ENCODE peak calls at places on chromosome 22, in ten cellular contexts. B is uterus, K is lower lobe of right lung, E is fibroblast of lung, W is A549, Z is type B pancreatic cell, R is GM23338, A is endothelial cell, F is dorsolateral prefrontal cortex, X is A673. G is an unnamed sample.

GRCh38 chr22:19398680-19399079 is 32.9 kb downstream of the HIRA start:
- DNase-seq in Z (no peak), R (no peak), A (no peak), B (no peak), E (no peak), X (no peak), F (no peak), K (no peak), W (no peak), G (no peak)

GRCh38 chr22:19884954-19885751 is 30.5 kb upstream of the GNB1L start:
- DNase-seq in Z (no peak), F (no peak), W (no peak), X (no peak), B (no peak), K (no peak), A (no peak), E (no peak), R (no peak), G (peak; percentile 2)

GRCh38 chr22:33024626-33025025 is 33.6 kb downstream of the SYN3 start:
- DNase-seq in B (no peak), X (no peak), W (no peak), E (peak; percentile 8), F (no peak), K (no peak), A (no peak), R (no peak), Z (no peak), G (no peak)

GRCh38 chr22:49028111-49028510 is 799.6 kb downstream of the BRD1 start:
- DNase-seq in A (no peak), X (no peak), W (no peak), R (no peak), E (no peak), B (no peak), K (peak; percentile 30), F (no peak), Z (no peak), G (no peak)

GRCh38 chr22:49310354-49310753 is 517.3 kb downstream of the BRD1 start:
- DNase-seq in A (peak; percentile 0), R (no peak), B (no peak), F (peak; percentile 4), X (no peak), K (no peak), Z (no peak), E (no peak), W (no peak), G (no peak)

GRCh38 chr22:44172370-44173108 is 8.2 kb upstream of the PARVG start:
- DNase-seq in Z (no peak), B (no peak), X (peak; percentile 89), K (peak; percentile 92), F (peak; percentile 70), W (no peak), E (no peak), A (no peak), R (peak; percentile 42), G (peak; percentile 34)

GRCh38 chr22:45441158-45441557 is 27.7 kb downstream of the RIBC2 start:
- DNase-seq in B (peak; percentile 73), X (peak; percentile 64), E (peak; percentile 51), Z (no peak), A (peak; percentile 48), W (peak; percentile 57), F (peak; percentile 46), K (no peak), R (peak; percentile 77), G (peak; percentile 54)

GRCh38 chr22:45064313-45065268 is 54.8 kb upstream of the PHF21B start:
- DNase-seq in A (no peak), K (no peak), B (no peak), F (no peak), W (no peak), Z (no peak), X (no peak), E (peak; percentile 88), R (no peak), G (peak; percentile 87)

GRCh38 chr22:44931077-44931540 is 78.7 kb downstream of the PHF21B start:
- DNase-seq in R (no peak), X (no peak), A (no peak), B (peak; percentile 60), F (no peak), K (no peak), E (peak; percentile 38), W (no peak), Z (no peak), G (no peak)

DNA sequence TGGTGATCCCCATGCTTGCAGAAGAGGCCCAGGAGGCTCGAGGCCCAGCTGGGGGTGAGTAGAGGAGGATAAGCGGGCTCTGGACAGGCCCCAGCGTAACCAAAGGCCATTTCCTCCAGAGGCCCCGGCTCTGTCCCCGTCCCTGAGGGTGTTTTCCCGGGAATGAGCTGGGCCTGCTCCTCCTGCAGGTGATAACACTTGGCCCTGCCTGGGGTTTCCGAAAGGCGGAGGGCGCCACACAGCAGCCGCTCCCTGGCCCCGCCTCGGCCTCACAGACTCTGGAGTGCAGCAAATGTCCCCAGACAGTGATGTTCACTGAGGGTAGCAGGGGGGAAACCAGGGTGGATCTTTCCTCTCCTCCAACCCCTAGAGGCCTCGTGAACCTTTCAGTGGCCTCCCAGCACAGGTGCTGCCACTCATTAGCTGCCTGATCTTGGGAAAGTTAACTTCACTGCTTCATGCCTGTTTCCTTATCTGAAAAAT is 10.5 kb upstream of the MGAT3 start:
- DNase-seq in A (no peak), X (no peak), E (no peak), K (no peak), B (no peak), F (no peak), R (peak; percentile 77), W (no peak), Z (no peak), G (no peak)
- TF ChIP-seq CTCF in A (no peak), X (no peak), E (no peak), K (no peak), B (no peak), F (no peak), R (no peak), W (no peak), Z (no peak), G (no peak)

GRCh38 chr22:41943661-41944209 is 3.2 kb downstream of the CENPM start:
- DNase-seq in A (no peak), K (no peak), Z (no peak), F (no peak), X (no peak), E (peak; percentile 32), B (no peak), W (no peak), R (peak; percentile 61), G (no peak)

GRCh38 chr22:41948142-41948541 is 1.2 kb upstream of the CENPM start:
- DNase-seq in A (no peak), E (no peak), K (no peak), F (no peak), R (no peak), B (no peak), X (no peak), Z (no peak), W (no peak), G (no peak)

GRCh38 chr22:41947181-41948080 is 479 bp upstream of the CENPM start:
- DNase-seq in Z (no peak), R (no peak), W (no peak), B (no peak), F (no peak), K (no peak), X (no peak), E (no peak), A (no peak), G (no peak)

GRCh38 chr22:41949297-41949965 is 2.5 kb upstream of the CENPM start:
- DNase-seq in X (no peak), K (no peak), B (no peak), E (no peak), Z (no peak), W (no peak), R (no peak), A (no peak), F (no peak), G (no peak)

DNA sequence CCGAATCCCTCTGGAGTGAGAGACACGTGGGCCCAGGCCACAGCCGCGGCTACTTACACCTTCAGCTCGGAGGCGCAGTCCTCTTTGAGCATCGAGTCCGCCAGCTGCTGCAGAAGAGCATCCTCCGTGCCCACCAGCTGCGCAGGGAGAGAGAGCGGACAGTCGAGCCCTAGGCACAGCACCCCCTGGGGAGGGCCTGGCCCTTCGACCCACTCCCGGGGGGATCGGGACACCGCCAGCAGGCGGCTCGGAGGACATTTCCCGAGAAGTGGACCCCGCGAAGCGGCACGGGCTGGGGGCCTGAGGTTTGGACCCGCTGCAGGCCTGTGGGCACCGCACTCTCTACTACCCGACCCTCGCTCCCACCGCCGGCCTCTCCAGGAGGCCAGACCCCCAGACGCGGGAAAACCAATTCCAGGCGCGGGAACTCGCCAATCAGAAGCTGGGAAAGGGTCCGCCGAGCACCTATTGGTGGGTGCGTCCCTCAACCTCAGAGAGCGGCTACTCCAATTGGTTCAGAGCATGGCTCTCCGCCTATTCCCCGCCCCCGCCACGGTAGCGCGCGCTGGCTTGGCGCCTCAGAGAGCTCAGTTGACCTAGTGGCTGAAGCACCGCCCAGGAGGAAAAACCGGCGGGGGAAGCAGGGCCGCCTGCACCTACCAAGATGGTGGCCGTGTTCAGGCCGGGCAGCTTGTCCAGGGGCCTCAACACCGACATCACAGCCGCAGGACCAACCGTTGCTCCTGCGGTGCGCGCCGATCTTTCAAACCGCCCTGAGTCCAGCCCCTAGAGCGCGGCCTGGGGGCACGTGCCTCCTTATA is at the start of gene CENPM:
- DNase-seq in E (peak; percentile 91), F (peak; percentile 91), X (peak; percentile 98), W (peak; percentile 95), A (peak; percentile 94), K (peak; percentile 93), R (peak; percentile 98), Z (peak; percentile 95), B (peak; percentile 91), G (peak; percentile 98)
- TF ChIP-seq CTCF in E (peak; percentile 17), F (peak; percentile 39), X (no peak), W (no peak), A (peak; percentile 16), K (peak; percentile 8), R (no peak), Z (peak; percentile 39), B (peak; percentile 32), G (peak; percentile 24)

DNA sequence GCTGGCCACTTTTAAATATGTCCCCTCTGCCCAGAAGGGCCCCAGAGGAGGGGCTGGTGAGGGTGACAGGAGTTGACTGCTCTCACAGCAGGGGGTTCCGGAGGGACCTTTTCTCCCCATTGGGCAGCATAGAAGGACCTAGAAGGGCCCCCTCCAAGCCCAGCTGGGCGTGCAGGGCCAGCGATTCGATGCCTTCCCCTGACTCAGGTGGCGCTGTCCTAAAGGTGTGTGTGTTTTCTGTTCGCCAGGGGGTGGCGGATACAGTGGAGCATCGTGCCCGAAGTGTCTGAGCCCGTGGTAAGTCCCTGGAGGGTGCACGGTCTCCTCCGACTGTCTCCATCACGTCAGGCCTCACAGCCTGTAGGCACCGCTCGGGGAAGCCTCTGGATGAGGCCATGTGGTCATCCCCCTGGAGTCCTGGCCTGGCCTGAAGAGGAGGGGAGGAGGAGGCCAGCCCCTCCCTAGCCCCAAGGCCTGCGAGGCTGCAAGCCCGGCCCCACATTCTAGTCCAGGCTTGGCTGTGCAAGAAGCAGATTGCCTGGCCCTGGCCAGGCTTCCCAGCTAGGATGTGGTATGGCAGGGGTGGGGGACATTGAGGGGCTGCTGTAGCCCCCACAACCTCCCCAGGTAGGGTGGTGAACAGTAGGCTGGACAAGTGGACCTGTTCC is 46.5 kb downstream of the GRAMD4 start:
- DNase-seq in F (no peak), Z (no peak), A (no peak), B (no peak), R (no peak), E (no peak), W (no peak), K (no peak), X (no peak), G (no peak)
- TF ChIP-seq CTCF in F (no peak), Z (no peak), A (no peak), B (no peak), R (no peak), E (no peak), W (no peak), K (no peak), X (no peak), G (no peak)

GRCh38 chr22:23533328-23533762 is 46.7 kb downstream of the IGLL1 start:
- DNase-seq in Z (peak; percentile 85), E (peak; percentile 19), K (peak; percentile 44), X (peak; percentile 33), W (peak; percentile 58), R (peak; percentile 91), F (no peak), A (peak; percentile 84), B (no peak), G (peak; percentile 59)
- TF ChIP-seq CTCF in Z (peak; percentile 76), E (peak; percentile 54), K (no peak), X (peak; percentile 28), W (no peak), R (peak; percentile 57), F (peak; percentile 20), A (peak; percentile 69), B (no peak), G (peak; percentile 39)

G was measured in activated CD8-positive, alpha-beta T cell treated with anti-CD3 and anti-CD28 coated beads for 36 hours.